ENCODE peak calls at places on chromosome 6, in six cellular contexts. I, O, N, C, S and L are unnamed samples.

GRCh38 chr6:37783831-37784584 is 35.5 kb upstream of the ZFAND3 start:
- DNase-seq in S (no peak), N (peak; percentile 24), O (peak; percentile 61), I (peak; percentile 22), C (peak; percentile 50), L (no peak)

GRCh38 chr6:89359561-89359960 is 7.0 kb upstream of the UBE2J1 start:
- DNase-seq in C (no peak), S (no peak), N (no peak), I (no peak), O (no peak), L (no peak)

GRCh38 chr6:24125980-24126379 is at the start of gene NRSN1:
- DNase-seq in N (peak; percentile 85), S (peak; percentile 55), O (peak; percentile 32), C (no peak), I (no peak), L (peak; percentile 89)

GRCh38 chr6:79421707-79422484 is 115.3 kb downstream of the LCA5 start:
- DNase-seq in S (no peak), C (peak; percentile 97), O (peak; percentile 16), I (no peak), N (no peak), L (no peak)

GRCh38 chr6:74289881-74290280 is 593.9 kb downstream of the CD109 start:
- DNase-seq in N (no peak), O (no peak), S (no peak), C (peak; percentile 85), I (no peak), L (no peak)

GRCh38 chr6:73032586-73032985 is 192.7 kb downstream of the KHDC1L start:
- DNase-seq in I (no peak), S (no peak), N (no peak), C (peak; percentile 38), O (no peak), L (no peak)

GRCh38 chr6:122853259-122853995 is 64.4 kb downstream of the SMPDL3A start:
- DNase-seq in C (no peak), N (no peak), S (no peak), O (no peak), I (no peak), L (no peak)

GRCh38 chr6:117728626-117729025 is 53.4 kb downstream of the NUS1 start:
- DNase-seq in C (no peak), S (no peak), I (no peak), O (no peak), N (no peak), L (no peak)

GRCh38 chr6:24431045-24431451 is 28.3 kb downstream of the MRS2 start:
- DNase-seq in S (peak; percentile 12), N (no peak), I (no peak), O (peak; percentile 29), C (peak; percentile 64), L (no peak)

GRCh38 chr6:151351146-151351700 is 40.1 kb downstream of the ZBTB2 start:
- DNase-seq in S (no peak), I (no peak), N (no peak), O (no peak), C (no peak), L (no peak)